ENCODE peak calls at places on chromosomes 5 and 9, in ten cellular contexts. One of them, this sample, is unnamed.

GRCh38 chr9:132536124-132536523 is 46.3 kb upstream of the BARHL1 start:
- DNase-seq in CD8-positive, alpha-beta memory T cell: no peak
- DNase-seq in bronchial epithelial cell: no peak
- DNase-seq in cardiac fibroblast: no peak
- DNase-seq in lower lobe of right lung: no peak
- DNase-seq in ovary: no peak
- DNase-seq in heart right ventricle: no peak
- DNase-seq in tibial nerve: no peak
- DNase-seq in suprapubic skin: no peak
- DNase-seq in OCI-LY7: peak
- DNase-seq in this sample: no peak

GRCh38 chr9:124654431-124654830 is 116.7 kb downstream of the NR6A1 start:
- DNase-seq in cardiac fibroblast: no peak
- DNase-seq in CD8-positive, alpha-beta memory T cell: no peak
- DNase-seq in heart right ventricle: no peak
- DNase-seq in tibial nerve: no peak
- DNase-seq in ovary: no peak
- DNase-seq in OCI-LY7: no peak
- DNase-seq in lower lobe of right lung: no peak
- DNase-seq in bronchial epithelial cell: peak
- DNase-seq in suprapubic skin: no peak
- DNase-seq in this sample: no peak

GRCh38 chr5:146137967-146138403 is 32.6 kb upstream of the PLAC8L1 start:
- DNase-seq in suprapubic skin: no peak
- DNase-seq in tibial nerve: no peak
- DNase-seq in lower lobe of right lung: peak
- DNase-seq in heart right ventricle: no peak
- DNase-seq in OCI-LY7: no peak
- DNase-seq in CD8-positive, alpha-beta memory T cell: no peak
- DNase-seq in ovary: no peak
- DNase-seq in cardiac fibroblast: peak
- DNase-seq in bronchial epithelial cell: peak
- DNase-seq in this sample: no peak

GRCh38 chr5:178287091-178287790 is 54.6 kb upstream of the PHYKPL start:
- DNase-seq in OCI-LY7: no peak
- DNase-seq in lower lobe of right lung: no peak
- DNase-seq in bronchial epithelial cell: no peak
- DNase-seq in tibial nerve: no peak
- DNase-seq in heart right ventricle: no peak
- DNase-seq in ovary: no peak
- DNase-seq in suprapubic skin: no peak
- DNase-seq in CD8-positive, alpha-beta memory T cell: no peak
- DNase-seq in cardiac fibroblast: no peak
- DNase-seq in this sample: no peak

GRCh38 chr5:10590226-10591047 is 26.6 kb downstream of the ANKRD33B start:
- DNase-seq in lower lobe of right lung: no peak
- DNase-seq in heart right ventricle: peak
- DNase-seq in tibial nerve: no peak
- DNase-seq in suprapubic skin: no peak
- DNase-seq in bronchial epithelial cell: peak
- DNase-seq in CD8-positive, alpha-beta memory T cell: no peak
- DNase-seq in cardiac fibroblast: peak
- DNase-seq in ovary: no peak
- DNase-seq in OCI-LY7: no peak
- DNase-seq in this sample: no peak

GRCh38 chr9:86614871-86615849 is 260.9 kb upstream of the TUT7 start:
- DNase-seq in heart right ventricle: peak
- DNase-seq in bronchial epithelial cell: peak
- DNase-seq in ovary: no peak
- DNase-seq in tibial nerve: peak
- DNase-seq in suprapubic skin: no peak
- DNase-seq in OCI-LY7: peak
- DNase-seq in CD8-positive, alpha-beta memory T cell: no peak
- DNase-seq in lower lobe of right lung: no peak
- DNase-seq in cardiac fibroblast: peak
- DNase-seq in this sample: no peak

GRCh38 chr9:21802418-21803000 is at the start of gene MTAP:
- DNase-seq in suprapubic skin: peak
- DNase-seq in tibial nerve: peak
- DNase-seq in bronchial epithelial cell: peak
- DNase-seq in cardiac fibroblast: peak
- DNase-seq in ovary: peak
- DNase-seq in CD8-positive, alpha-beta memory T cell: peak
- DNase-seq in heart right ventricle: peak
- DNase-seq in lower lobe of right lung: peak
- DNase-seq in OCI-LY7: peak
- DNase-seq in this sample: peak

GRCh38 chr9:124267271-124267807 is 9.6 kb downstream of the NEK6 start:
- DNase-seq in suprapubic skin: no peak
- DNase-seq in lower lobe of right lung: peak
- DNase-seq in bronchial epithelial cell: peak
- DNase-seq in tibial nerve: no peak
- DNase-seq in CD8-positive, alpha-beta memory T cell: no peak
- DNase-seq in heart right ventricle: no peak
- DNase-seq in OCI-LY7: peak
- DNase-seq in ovary: no peak
- DNase-seq in cardiac fibroblast: peak
- DNase-seq in this sample: peak

GRCh38 chr5:146965781-146966659 is 87.5 kb upstream of the PPP2R2B start:
- DNase-seq in OCI-LY7: peak
- DNase-seq in lower lobe of right lung: no peak
- DNase-seq in cardiac fibroblast: peak
- DNase-seq in ovary: peak
- DNase-seq in suprapubic skin: peak
- DNase-seq in bronchial epithelial cell: peak
- DNase-seq in CD8-positive, alpha-beta memory T cell: peak
- DNase-seq in heart right ventricle: peak
- DNase-seq in tibial nerve: peak
- DNase-seq in this sample: peak

GRCh38 chr9:18463991-18464390 is 10.0 kb upstream of the ADAMTSL1 start:
- DNase-seq in bronchial epithelial cell: peak
- DNase-seq in cardiac fibroblast: no peak
- DNase-seq in lower lobe of right lung: no peak
- DNase-seq in suprapubic skin: no peak
- DNase-seq in heart right ventricle: no peak
- DNase-seq in OCI-LY7: no peak
- DNase-seq in ovary: no peak
- DNase-seq in tibial nerve: no peak
- DNase-seq in CD8-positive, alpha-beta memory T cell: no peak
- DNase-seq in this sample: no peak

GRCh38 chr9:93968451-93969327 is 13.5 kb upstream of the BARX1 start:
- DNase-seq in bronchial epithelial cell: no peak
- DNase-seq in lower lobe of right lung: no peak
- DNase-seq in tibial nerve: no peak
- DNase-seq in heart right ventricle: no peak
- DNase-seq in OCI-LY7: no peak
- DNase-seq in cardiac fibroblast: no peak
- DNase-seq in suprapubic skin: no peak
- DNase-seq in ovary: no peak
- DNase-seq in CD8-positive, alpha-beta memory T cell: no peak
- DNase-seq in this sample: no peak

GRCh38 chr9:105439428-105439827 is 8.4 kb upstream of the FSD1L start:
- DNase-seq in OCI-LY7: no peak
- DNase-seq in tibial nerve: no peak
- DNase-seq in CD8-positive, alpha-beta memory T cell: no peak
- DNase-seq in heart right ventricle: peak
- DNase-seq in ovary: no peak
- DNase-seq in suprapubic skin: no peak
- DNase-seq in lower lobe of right lung: no peak
- DNase-seq in cardiac fibroblast: peak
- DNase-seq in bronchial epithelial cell: no peak
- DNase-seq in this sample: no peak

GRCh38 chr9:132005896-132006295 is 73.8 kb downstream of the MED27 start:
- DNase-seq in cardiac fibroblast: peak
- DNase-seq in suprapubic skin: no peak
- DNase-seq in bronchial epithelial cell: no peak
- DNase-seq in CD8-positive, alpha-beta memory T cell: no peak
- DNase-seq in ovary: no peak
- DNase-seq in tibial nerve: no peak
- DNase-seq in OCI-LY7: no peak
- DNase-seq in lower lobe of right lung: no peak
- DNase-seq in heart right ventricle: no peak
- DNase-seq in this sample: no peak

GRCh38 chr5:56414056-56414455 is 180.9 kb upstream of the ANKRD55 start:
- DNase-seq in cardiac fibroblast: no peak
- DNase-seq in heart right ventricle: no peak
- DNase-seq in ovary: no peak
- DNase-seq in lower lobe of right lung: no peak
- DNase-seq in CD8-positive, alpha-beta memory T cell: no peak
- DNase-seq in suprapubic skin: no peak
- DNase-seq in bronchial epithelial cell: no peak
- DNase-seq in OCI-LY7: peak
- DNase-seq in tibial nerve: no peak
- DNase-seq in this sample: no peak

GRCh38 chr9:22657713-22658112 is 211.1 kb downstream of the DMRTA1 start:
- DNase-seq in ovary: no peak
- DNase-seq in tibial nerve: no peak
- DNase-seq in OCI-LY7: no peak
- DNase-seq in bronchial epithelial cell: no peak
- DNase-seq in suprapubic skin: no peak
- DNase-seq in CD8-positive, alpha-beta memory T cell: no peak
- DNase-seq in cardiac fibroblast: peak
- DNase-seq in lower lobe of right lung: no peak
- DNase-seq in heart right ventricle: no peak
- DNase-seq in this sample: no peak

GRCh38 chr5:163104496-163104895 is 332.9 kb upstream of the CCNG1 start:
- DNase-seq in ovary: no peak
- DNase-seq in tibial nerve: no peak
- DNase-seq in cardiac fibroblast: no peak
- DNase-seq in lower lobe of right lung: no peak
- DNase-seq in CD8-positive, alpha-beta memory T cell: no peak
- DNase-seq in heart right ventricle: no peak
- DNase-seq in suprapubic skin: no peak
- DNase-seq in bronchial epithelial cell: no peak
- DNase-seq in OCI-LY7: no peak
- DNase-seq in this sample: no peak

GRCh38 chr5:160439205-160439600 is 17.5 kb downstream of the PTTG1 start:
- DNase-seq in tibial nerve: peak
- DNase-seq in suprapubic skin: peak
- DNase-seq in heart right ventricle: peak
- DNase-seq in CD8-positive, alpha-beta memory T cell: peak
- DNase-seq in OCI-LY7: peak
- DNase-seq in bronchial epithelial cell: peak
- DNase-seq in ovary: peak
- DNase-seq in cardiac fibroblast: peak
- DNase-seq in lower lobe of right lung: peak
- DNase-seq in this sample: peak
- H3K4me3 ChIP-seq in tibial nerve: peak
- H3K4me3 ChIP-seq in suprapubic skin: peak
- H3K4me3 ChIP-seq in heart right ventricle: peak
- H3K4me3 ChIP-seq in CD8-positive, alpha-beta memory T cell: peak
- H3K4me3 ChIP-seq in OCI-LY7: peak
- H3K4me3 ChIP-seq in bronchial epithelial cell: peak
- H3K4me3 ChIP-seq in ovary: peak
- H3K4me3 ChIP-seq in cardiac fibroblast: peak
- H3K4me3 ChIP-seq in lower lobe of right lung: peak
- H3K4me3 ChIP-seq in this sample: peak

DNA sequence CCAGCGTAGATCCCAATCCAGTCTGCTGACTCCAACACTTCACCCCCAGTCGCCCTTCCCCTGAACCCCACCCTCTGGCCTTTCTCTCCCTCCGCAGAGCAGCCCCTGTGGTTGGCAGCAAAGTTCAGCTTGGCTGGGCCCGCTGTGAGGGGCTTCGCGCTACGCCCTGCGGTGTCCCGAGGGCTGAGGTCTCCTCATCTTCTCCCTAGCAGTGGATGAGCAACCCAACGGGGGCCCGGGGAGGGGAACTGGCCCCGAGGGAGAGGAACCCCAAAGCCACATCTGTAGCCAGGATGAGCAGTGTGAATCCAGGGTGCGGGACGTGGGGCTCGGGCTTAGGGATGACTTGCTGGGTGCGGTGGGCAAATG is 579 bp downstream of the EGFL7 start:
- DNase-seq in tibial nerve: no peak
- DNase-seq in ovary: no peak
- DNase-seq in OCI-LY7: no peak
- DNase-seq in bronchial epithelial cell: no peak
- DNase-seq in lower lobe of right lung: no peak
- DNase-seq in heart right ventricle: no peak
- DNase-seq in CD8-positive, alpha-beta memory T cell: no peak
- DNase-seq in suprapubic skin: no peak
- DNase-seq in cardiac fibroblast: no peak
- DNase-seq in this sample: no peak
- H3K4me3 ChIP-seq in tibial nerve: no peak
- H3K4me3 ChIP-seq in ovary: peak
- H3K4me3 ChIP-seq in OCI-LY7: no peak
- H3K4me3 ChIP-seq in bronchial epithelial cell: no peak
- H3K4me3 ChIP-seq in lower lobe of right lung: peak
- H3K4me3 ChIP-seq in heart right ventricle: peak
- H3K4me3 ChIP-seq in CD8-positive, alpha-beta memory T cell: no peak
- H3K4me3 ChIP-seq in suprapubic skin: peak
- H3K4me3 ChIP-seq in cardiac fibroblast: peak
- H3K4me3 ChIP-seq in this sample: peak

GRCh38 chr5:67548520-67549262 is 352.1 kb upstream of the CD180 start:
- DNase-seq in tibial nerve: no peak
- DNase-seq in suprapubic skin: no peak
- DNase-seq in cardiac fibroblast: no peak
- DNase-seq in lower lobe of right lung: no peak
- DNase-seq in OCI-LY7: no peak
- DNase-seq in bronchial epithelial cell: no peak
- DNase-seq in heart right ventricle: no peak
- DNase-seq in CD8-positive, alpha-beta memory T cell: no peak
- DNase-seq in ovary: no peak
- DNase-seq in this sample: no peak
- H3K4me3 ChIP-seq in tibial nerve: no peak
- H3K4me3 ChIP-seq in suprapubic skin: no peak
- H3K4me3 ChIP-seq in cardiac fibroblast: no peak
- H3K4me3 ChIP-seq in lower lobe of right lung: peak
- H3K4me3 ChIP-seq in OCI-LY7: no peak
- H3K4me3 ChIP-seq in bronchial epithelial cell: no peak
- H3K4me3 ChIP-seq in heart right ventricle: no peak
- H3K4me3 ChIP-seq in CD8-positive, alpha-beta memory T cell: no peak
- H3K4me3 ChIP-seq in ovary: no peak
- H3K4me3 ChIP-seq in this sample: no peak

DNA sequence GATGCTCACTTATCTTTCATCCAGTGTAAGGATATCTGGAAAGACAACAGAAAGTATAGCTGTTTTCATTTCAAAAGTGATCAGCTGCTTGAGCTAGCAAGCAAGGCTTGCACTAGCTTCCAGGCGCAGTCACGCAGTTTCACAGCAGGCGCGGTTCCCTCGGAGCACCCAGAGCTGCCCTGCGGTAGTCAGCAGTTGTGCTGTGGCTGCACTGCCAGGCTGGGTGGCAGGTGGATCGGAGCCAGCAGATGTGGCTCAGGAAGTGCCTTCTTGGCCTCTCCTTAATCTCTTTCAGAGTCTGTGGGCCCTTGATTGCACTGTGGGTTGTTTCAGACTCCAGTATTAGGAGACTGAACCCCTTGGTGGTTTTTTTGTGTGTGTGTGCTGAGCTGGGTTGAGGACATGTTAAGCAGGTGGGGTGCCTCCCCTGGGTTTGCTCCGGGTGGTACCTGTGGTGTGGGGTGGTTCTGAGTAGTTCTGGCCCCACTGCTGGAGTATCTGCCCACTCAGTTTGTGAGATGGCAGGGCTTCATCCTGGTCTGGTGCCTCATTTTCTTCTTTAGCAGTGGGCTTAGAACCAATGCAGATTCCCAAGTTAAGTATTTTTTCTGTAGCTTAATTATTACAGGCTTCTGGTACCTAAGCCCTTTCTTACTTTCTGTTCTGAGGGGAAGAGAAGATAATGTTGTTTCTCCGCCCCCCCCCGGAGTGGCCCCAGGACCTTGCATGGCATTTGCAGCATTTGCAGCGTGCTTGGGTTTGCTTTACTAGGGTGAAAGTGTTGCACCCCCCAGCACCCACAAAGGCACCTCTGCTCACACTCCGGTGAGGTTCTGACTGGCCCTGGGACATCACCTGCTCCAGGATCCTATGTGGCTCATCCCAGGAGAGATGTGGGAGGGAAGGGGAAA is 16.4 kb downstream of the TENT4A start:
- DNase-seq in OCI-LY7: peak
- DNase-seq in bronchial epithelial cell: no peak
- DNase-seq in tibial nerve: peak
- DNase-seq in lower lobe of right lung: no peak
- DNase-seq in cardiac fibroblast: no peak
- DNase-seq in suprapubic skin: peak
- DNase-seq in CD8-positive, alpha-beta memory T cell: peak
- DNase-seq in ovary: no peak
- DNase-seq in heart right ventricle: no peak
- DNase-seq in this sample: no peak
- H3K4me3 ChIP-seq in OCI-LY7: no peak
- H3K4me3 ChIP-seq in bronchial epithelial cell: no peak
- H3K4me3 ChIP-seq in tibial nerve: no peak
- H3K4me3 ChIP-seq in lower lobe of right lung: no peak
- H3K4me3 ChIP-seq in cardiac fibroblast: no peak
- H3K4me3 ChIP-seq in suprapubic skin: no peak
- H3K4me3 ChIP-seq in CD8-positive, alpha-beta memory T cell: no peak
- H3K4me3 ChIP-seq in ovary: no peak
- H3K4me3 ChIP-seq in heart right ventricle: no peak
- H3K4me3 ChIP-seq in this sample: no peak